ENCODE peak calls at places on chromosomes 11 and 22, in five cellular contexts. G, X, Z, O and P are unnamed samples.
A peak's percentile ranks its signal among the peaks of the same experiment; 100 is the strongest.

GRCh38 chr22:40791241-40791640 is 27.9 kb downstream of the SLC25A17 start:
- DNase-seq in G (no peak), X (no peak), Z (no peak), O (no peak), P (no peak)

GRCh38 chr11:77200869-77201268 is 72.8 kb downstream of the MYO7A start:
- DNase-seq in G (no peak), X (no peak), Z (no peak), O (no peak), P (peak; percentile 56)

GRCh38 chr11:134862168-134862567 is 450.1 kb upstream of the B3GAT1 start:
- DNase-seq in G (no peak), X (peak; percentile 39), Z (no peak), O (no peak), P (no peak)

GRCh38 chr11:62830904-62831519 is 839 bp downstream of the STX5 start:
- DNase-seq in G (peak; percentile 75), X (peak; percentile 68), Z (no peak), O (no peak), P (peak; percentile 82)

GRCh38 chr11:18485905-18486528 is 30.4 kb downstream of the LDHAL6A start:
- DNase-seq in G (no peak), X (no peak), Z (no peak), O (no peak), P (no peak)

GRCh38 chr11:17183836-17184235 is 23.9 kb downstream of the PIK3C2A start:
- DNase-seq in G (no peak), X (no peak), Z (no peak), O (no peak), P (no peak)

GRCh38 chr22:41574847-41575381 is 14.1 kb downstream of the CSDC2 start:
- DNase-seq in G (peak; percentile 86), X (no peak), Z (peak; percentile 44), O (no peak), P (no peak)

GRCh38 chr11:124442442-124442841 is 3.1 kb downstream of the OR8B8 start:
- DNase-seq in G (no peak), X (no peak), Z (no peak), O (no peak), P (no peak)

GRCh38 chr11:129418039-129418438 is 42.4 kb downstream of the BARX2 start:
- DNase-seq in G (no peak), X (no peak), Z (peak; percentile 42), O (no peak), P (no peak)

GRCh38 chr11:110159491-110159890 is 66.3 kb downstream of the ZC3H12C start:
- DNase-seq in G (no peak), X (no peak), Z (no peak), O (no peak), P (no peak)

GRCh38 chr11:88402192-88402715 is 64.7 kb upstream of the CTSC start:
- DNase-seq in G (no peak), X (no peak), Z (no peak), O (no peak), P (no peak)
- TF ChIP-seq POLR2AphosphoS5 in G (no peak), X (no peak), Z (no peak), O (no peak), P (no peak)

GRCh38 chr11:68340003-68340767 is 27.8 kb downstream of the LRP5 start:
- DNase-seq in G (no peak), X (no peak), Z (no peak), O (no peak), P (no peak)
- H3K27ac ChIP-seq in G (no peak overlapping the region), X (no peak overlapping the region), Z (peak overlapping the region; percentile 35), O (no peak overlapping the region), P (no peak overlapping the region)

DNA sequence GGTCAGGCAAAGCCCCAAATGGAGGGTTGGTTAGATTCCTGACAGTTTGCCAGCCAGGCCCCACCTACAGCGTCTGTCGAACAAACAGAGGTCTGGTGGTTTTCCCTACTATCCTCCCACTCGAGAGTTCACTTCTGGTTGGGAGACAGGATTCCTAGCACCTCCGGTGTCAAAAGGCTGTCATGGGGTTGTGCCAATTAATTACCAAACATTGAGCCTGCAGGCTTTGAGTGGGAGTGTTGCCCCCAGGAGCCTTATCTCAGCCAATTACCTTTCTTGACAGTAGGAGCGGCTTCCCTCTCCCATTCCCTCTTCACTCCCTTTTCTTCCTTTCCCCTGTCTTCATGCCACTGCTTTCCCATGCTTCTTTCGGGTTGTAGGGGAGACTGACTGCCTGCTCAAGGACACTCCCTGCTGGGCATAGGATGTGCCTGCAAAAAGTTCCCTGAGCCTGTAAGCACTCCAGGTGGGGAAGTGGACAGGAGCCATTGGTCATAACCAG is 4.7 kb upstream of the TTC36 start:
- DNase-seq in G (no peak), X (peak; percentile 52), Z (no peak), O (peak; percentile 22), P (no peak)
- TF ChIP-seq POLR2AphosphoS5 in G (no peak), X (no peak), Z (no peak), O (no peak), P (no peak)

GRCh38 chr11:24511518-24511917 is 14.7 kb downstream of the LUZP2 start:
- DNase-seq in G (no peak), X (no peak), Z (no peak), O (no peak), P (no peak)
- H3K27ac ChIP-seq in G (no peak overlapping the region), X (no peak overlapping the region), Z (no peak overlapping the region), O (no peak overlapping the region), P (no peak overlapping the region)

DNA sequence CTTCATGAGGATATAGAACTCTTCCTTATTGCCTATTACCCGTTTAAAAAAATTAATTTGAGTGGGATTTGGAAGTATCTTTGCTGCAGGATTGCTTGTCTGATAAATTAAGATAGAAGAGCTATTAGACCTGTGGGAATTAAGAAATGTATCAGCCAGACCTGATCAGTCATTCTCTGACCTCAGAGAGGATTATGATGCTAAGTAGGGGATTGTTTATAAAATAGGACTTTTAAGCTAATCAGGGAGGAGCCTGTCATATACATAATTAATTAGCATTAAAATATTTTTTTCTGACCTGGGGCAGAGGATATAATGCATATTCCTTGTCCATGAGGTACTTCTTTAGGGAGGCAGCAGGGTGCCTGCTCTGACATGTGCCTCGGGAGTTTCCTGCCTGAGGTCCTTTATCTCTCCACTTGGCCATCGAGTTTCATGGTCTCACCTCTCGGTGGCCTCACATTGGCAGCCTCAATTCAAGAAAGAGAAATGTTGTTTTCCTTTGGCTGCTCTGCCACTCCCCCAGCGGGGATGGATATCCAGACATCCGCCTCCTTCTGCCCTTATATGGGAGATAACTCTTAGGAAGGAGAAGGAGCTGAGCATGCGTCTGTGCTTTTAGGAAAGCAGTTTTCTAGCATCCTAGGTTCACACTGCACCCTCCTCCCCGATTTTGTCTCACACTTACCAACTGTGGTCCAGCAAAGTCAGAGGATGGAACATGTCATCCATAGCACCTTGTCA is 41.1 kb downstream of the DIXDC1 start:
- DNase-seq in G (peak; percentile 78), X (peak; percentile 52), Z (peak; percentile 37), O (no peak), P (no peak)
- TF ChIP-seq POLR2AphosphoS5 in G (no peak), X (no peak), Z (peak; percentile 43), O (no peak), P (peak; percentile 17)

GRCh38 chr22:26914786-26915185 is 257.4 kb downstream of the MIAT start:
- DNase-seq in G (no peak), X (no peak), Z (no peak), O (no peak), P (no peak)

GRCh38 chr22:26921726-26922125 is 264.3 kb downstream of the MIAT start:
- DNase-seq in G (no peak), X (no peak), Z (no peak), O (no peak), P (no peak)

GRCh38 chr22:26922804-26923203 is 265.4 kb downstream of the MIAT start:
- DNase-seq in G (no peak), X (no peak), Z (no peak), O (no peak), P (no peak)

GRCh38 chr22:26916236-26916635 is 258.8 kb downstream of the MIAT start:
- DNase-seq in G (no peak), X (no peak), Z (no peak), O (no peak), P (no peak)

GRCh38 chr22:26918236-26918635 is 260.8 kb downstream of the MIAT start:
- DNase-seq in G (no peak), X (no peak), Z (no peak), O (no peak), P (no peak)
- H3K27ac ChIP-seq in G (no peak overlapping the region), X (no peak overlapping the region), Z (no peak overlapping the region), O (no peak overlapping the region), P (no peak overlapping the region)

DNA sequence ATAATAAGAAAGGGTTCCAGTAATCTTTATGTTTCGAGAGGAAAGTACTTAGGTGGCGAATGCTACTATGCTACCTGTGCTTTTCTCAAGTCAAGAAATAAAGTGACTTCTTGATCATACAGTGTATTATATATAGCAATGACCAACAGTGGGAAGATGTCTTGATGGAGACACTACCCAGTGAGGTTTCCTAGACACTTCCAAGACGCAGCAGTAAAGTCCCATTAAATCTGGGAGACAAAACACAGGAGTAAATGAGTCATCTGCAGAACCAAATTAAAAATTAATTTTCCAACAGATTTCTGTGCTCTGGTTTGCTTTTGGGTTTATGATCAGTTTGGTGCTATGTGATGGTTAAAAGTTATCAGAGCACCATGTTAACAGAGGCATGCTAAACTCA is 29.1 kb upstream of the RAB38 start:
- DNase-seq in G (no peak), X (no peak), Z (no peak), O (no peak), P (no peak)
- TF ChIP-seq POLR2AphosphoS5 in G (no peak), X (no peak), Z (no peak), O (no peak), P (no peak)

GRCh38 chr11:67370351-67371076 is 2.9 kb downstream of the CLCF1 start:
- DNase-seq in G (no peak), X (no peak), Z (no peak), O (no peak), P (no peak)

GRCh38 chr11:67369275-67369674 is 4.1 kb downstream of the CLCF1 start:
- DNase-seq in G (no peak), X (no peak), Z (no peak), O (no peak), P (no peak)

GRCh38 chr11:67371199-67371548 is 2.2 kb downstream of the CLCF1 start:
- DNase-seq in G (no peak), X (no peak), Z (no peak), O (peak; percentile 61), P (no peak)

GRCh38 chr11:67368621-67369020 is 4.8 kb downstream of the CLCF1 start:
- DNase-seq in G (no peak), X (no peak), Z (no peak), O (no peak), P (no peak)

DNA sequence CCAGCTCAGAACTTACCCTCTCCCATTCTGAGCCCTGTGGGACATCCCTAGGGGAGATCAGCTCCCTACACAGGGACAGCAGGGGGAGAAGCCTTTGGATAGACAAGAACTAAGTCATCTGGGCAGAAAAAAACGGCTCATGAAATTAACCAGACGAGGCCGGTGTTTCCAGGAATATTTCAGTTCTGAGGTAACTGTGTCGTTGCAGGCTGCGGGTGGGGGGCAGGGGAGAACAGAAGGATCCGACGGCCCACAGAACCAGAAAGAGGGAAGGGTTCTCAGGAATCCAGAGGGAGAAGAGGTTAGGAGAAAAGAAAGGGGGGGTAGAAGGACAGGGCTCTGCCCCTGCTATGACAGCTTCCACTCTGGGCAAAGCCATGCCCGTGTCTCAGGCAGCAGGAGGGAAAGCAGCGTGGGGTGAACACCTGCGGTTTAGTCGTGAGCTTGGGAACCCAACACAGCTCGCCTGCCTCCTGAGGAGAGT is 3.6 kb downstream of the CLCF1 start:
- DNase-seq in G (no peak), X (no peak), Z (no peak), O (no peak), P (no peak)
- H3K27ac ChIP-seq in G (no peak overlapping the region), X (no peak overlapping the region), Z (peak overlapping the region; percentile 95), O (no peak overlapping the region), P (no peak overlapping the region)